ENCODE peak calls at places on chromosomes 6 and 20, in eight cellular contexts. A is heart right ventricle, I is thoracic aorta, S is iPS DF 6.9, G is BE2C, Y is GM23248, T is GM23338, B is left ventricle myocardium inferior. E is an unnamed sample.

GRCh38 chr6:148406579-148407371 is 64.1 kb downstream of the SASH1 start:
- DNase-seq in Y (no peak), S (no peak), I (no peak), G (no peak), B (no peak), A (no peak), T (no peak), E (no peak)

GRCh38 chr20:1430004-1430451 is 36.6 kb downstream of the NSFL1C start:
- DNase-seq in T (no peak), A (no peak), I (no peak), Y (peak; percentile 78), B (no peak), S (no peak), G (no peak), E (no peak)

GRCh38 chr20:23690581-23690980 is 1.7 kb upstream of the CST4 start:
- DNase-seq in S (no peak), Y (no peak), A (no peak), G (no peak), I (no peak), T (no peak), B (no peak), E (no peak)

GRCh38 chr6:2275207-2275891 is 29.9 kb upstream of the GMDS start:
- DNase-seq in A (no peak), Y (peak; percentile 49), S (no peak), T (no peak), I (no peak), B (no peak), G (no peak), E (no peak)

GRCh38 chr6:160882741-160883340 is 108.7 kb upstream of the MAP3K4 start:
- DNase-seq in B (no peak), T (no peak), A (no peak), S (no peak), I (no peak), Y (peak; percentile 77), G (no peak), E (no peak)

GRCh38 chr6:13467216-13467600 is 20.2 kb downstream of the GFOD1 start:
- DNase-seq in T (no peak), I (no peak), Y (no peak), B (no peak), S (no peak), G (no peak), A (no peak), E (no peak)

GRCh38 chr20:3227511-3227910 is 11.5 kb downstream of the SLC4A11 start:
- DNase-seq in B (no peak), Y (no peak), A (no peak), S (no peak), I (no peak), G (no peak), T (no peak), E (no peak)

GRCh38 chr6:43434001-43434400 is 6.7 kb downstream of the ABCC10 start:
- DNase-seq in A (no peak), T (no peak), I (no peak), Y (no peak), S (no peak), G (no peak), B (no peak), E (no peak)

GRCh38 chr6:148263961-148264360 is 78.7 kb upstream of the SASH1 start:
- DNase-seq in G (no peak), I (no peak), S (no peak), A (no peak), B (no peak), T (no peak), Y (no peak), E (no peak)

GRCh38 chr20:44850272-44850671 is 35.2 kb upstream of the YWHAB start:
- DNase-seq in Y (no peak), A (no peak), G (no peak), B (no peak), T (no peak), S (no peak), I (no peak), E (no peak)

GRCh38 chr20:62296724-62297448 is 5.9 kb upstream of the ADRM1 start:
- DNase-seq in I (no peak), B (no peak), G (no peak), A (no peak), S (no peak), T (no peak), Y (no peak), E (no peak)

GRCh38 chr6:125332664-125333063 is 30.9 kb upstream of the HDDC2 start:
- DNase-seq in A (no peak), T (no peak), I (no peak), B (no peak), Y (no peak), S (no peak), G (no peak), E (no peak)

GRCh38 chr6:30742316-30743098 is at the start of gene FLOT1:
- DNase-seq in G (peak; percentile 95), Y (peak; percentile 98), T (peak; percentile 94), I (peak; percentile 91), B (peak; percentile 99), A (peak; percentile 96), S (peak; percentile 68), E (peak; percentile 98)

GRCh38 chr20:38067717-38068365 is 34.3 kb downstream of the RPRD1B start:
- DNase-seq in A (no peak), T (no peak), S (no peak), Y (no peak), B (no peak), G (peak; percentile 61), I (no peak), E (no peak)
- H3K36me3 ChIP-seq in A (peaks cover 6% of the 10 kb centered on the region), T (peaks cover 41% of the 10 kb centered on the region), S (peaks cover 26% of the 10 kb centered on the region), Y (peaks cover 71% of the 10 kb centered on the region), B (peaks cover 89% of the 10 kb centered on the region), G (peaks cover 90% of the 10 kb centered on the region), I (peaks cover 24% of the 10 kb centered on the region), E (peaks cover 16% of the 10 kb centered on the region)

GRCh38 chr20:5570442-5570841 is 179.8 kb upstream of the SHLD1 start:
- DNase-seq in I (no peak), T (no peak), B (no peak), Y (no peak), G (no peak), S (no peak), A (no peak), E (no peak)

GRCh38 chr20:5567644-5568043 is 182.6 kb upstream of the SHLD1 start:
- DNase-seq in I (no peak), T (no peak), S (no peak), A (no peak), Y (no peak), B (no peak), G (no peak), E (no peak)

GRCh38 chr20:5569021-5569420 is 181.2 kb upstream of the SHLD1 start:
- DNase-seq in I (no peak), S (no peak), T (peak; percentile 27), B (no peak), A (peak; percentile 44), Y (peak; percentile 56), G (peak; percentile 59), E (no peak)

DNA sequence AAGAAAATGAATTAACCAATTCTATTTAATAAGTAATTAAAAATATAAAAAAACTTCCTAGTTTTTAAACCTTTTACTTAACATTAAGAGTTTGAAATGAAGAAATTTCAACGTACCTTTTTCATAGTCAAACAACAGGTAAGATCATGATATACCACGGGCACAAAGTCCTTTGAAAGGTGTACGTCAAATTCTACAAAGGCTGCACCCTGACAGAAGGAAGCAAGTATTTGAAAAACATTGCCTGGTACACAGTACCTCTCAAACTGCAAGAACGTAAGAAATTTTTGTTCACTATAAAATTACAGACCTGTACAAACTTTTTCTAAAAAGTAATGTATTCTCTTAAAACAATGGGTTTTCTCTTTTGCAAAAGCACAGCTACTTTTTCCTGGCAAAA is 180.2 kb upstream of the SHLD1 start:
- DNase-seq in S (no peak), B (no peak), I (no peak), T (no peak), G (no peak), A (no peak), Y (no peak), E (no peak)
- H3K36me3 ChIP-seq in S (no peaks in the 10 kb centered on the region), B (peaks cover 86% of the 10 kb centered on the region), I (peaks cover 18% of the 10 kb centered on the region), T (peaks cover 3% of the 10 kb centered on the region), G (peaks cover 49% of the 10 kb centered on the region), A (peaks cover 35% of the 10 kb centered on the region), Y (peaks cover 49% of the 10 kb centered on the region), E (no peaks in the 10 kb centered on the region)

GRCh38 chr6:41826343-41827043 is 39.0 kb downstream of the TOMM6 start:
- DNase-seq in A (no peak), T (no peak), G (no peak), I (no peak), B (no peak), Y (no peak), S (no peak), E (no peak)
- H3K36me3 ChIP-seq in A (no peaks in the 10 kb centered on the region), T (no peaks in the 10 kb centered on the region), G (no peaks in the 10 kb centered on the region), I (peaks cover 3% of the 10 kb centered on the region), B (peaks cover 2% of the 10 kb centered on the region), Y (no peaks in the 10 kb centered on the region), S (no peaks in the 10 kb centered on the region), E (no peaks in the 10 kb centered on the region)

GRCh38 chr20:41101660-41102059 is 35.7 kb upstream of the PLCG1 start:
- DNase-seq in A (no peak), S (no peak), I (no peak), G (no peak), T (no peak), B (no peak), Y (no peak), E (no peak)
- H3K36me3 ChIP-seq in A (peaks cover 66% of the 10 kb centered on the region), S (peaks cover 26% of the 10 kb centered on the region), I (peaks cover 37% of the 10 kb centered on the region), G (peaks cover 93% of the 10 kb centered on the region), T (peaks cover 72% of the 10 kb centered on the region), B (peaks cover 91% of the 10 kb centered on the region), Y (peaks cover 74% of the 10 kb centered on the region), E (peaks cover 33% of the 10 kb centered on the region)

GRCh38 chr20:46779831-46780230 is 70.4 kb downstream of the SLC2A10 start:
- DNase-seq in Y (no peak), S (no peak), T (no peak), G (no peak), B (no peak), I (no peak), A (no peak), E (no peak)
- H3K36me3 ChIP-seq in Y (no peaks in the 10 kb centered on the region), S (no peaks in the 10 kb centered on the region), T (no peaks in the 10 kb centered on the region), G (no peaks in the 10 kb centered on the region), B (no peaks in the 10 kb centered on the region), I (no peaks in the 10 kb centered on the region), A (no peaks in the 10 kb centered on the region), E (no peaks in the 10 kb centered on the region)

DNA sequence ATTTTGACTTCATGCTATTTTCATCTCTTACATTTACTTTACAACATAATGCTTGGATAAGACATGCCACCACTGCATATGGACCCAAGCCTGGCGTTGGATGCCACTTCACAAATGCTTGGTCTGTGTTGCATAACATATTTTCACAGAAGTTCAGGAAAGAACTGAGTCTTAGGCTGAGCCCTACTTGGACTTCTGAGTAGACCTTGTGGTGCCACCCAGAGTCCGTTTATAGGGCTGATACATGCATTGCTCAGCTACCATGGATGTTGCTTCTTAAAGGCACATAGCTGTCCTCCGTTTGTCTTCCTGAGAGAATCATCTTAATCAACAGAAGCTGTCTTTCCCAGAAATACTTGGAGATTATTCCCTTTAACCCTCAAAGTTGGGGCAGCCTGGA is 337.9 kb downstream of the BTBD3 start:
- DNase-seq in S (no peak), T (no peak), Y (no peak), G (no peak), B (no peak), I (no peak), A (no peak), E (no peak)
- H3K36me3 ChIP-seq in S (no peaks in the 10 kb centered on the region), T (no peaks in the 10 kb centered on the region), Y (no peaks in the 10 kb centered on the region), G (no peaks in the 10 kb centered on the region), B (no peaks in the 10 kb centered on the region), I (no peaks in the 10 kb centered on the region), A (no peaks in the 10 kb centered on the region), E (no peaks in the 10 kb centered on the region)